ENCODE peak calls at places on chromosomes 12 and 14, in nine cellular contexts. I, K, D, W, S, O, G, E and A are unnamed samples.

GRCh38 chr12:112005419-112006395 is 7.3 kb downstream of the TMEM116 start:
- DNase-seq in G (peak; percentile 58), K (no peak), O (peak; percentile 31), I (no peak), D (peak; percentile 46), E (no peak), W (no peak), S (no peak), A (no peak)

GRCh38 chr14:91985008-91985407 is 37.5 kb upstream of the FBLN5 start:
- DNase-seq in D (peak; percentile 80), E (no peak), W (no peak), K (no peak), O (no peak), I (no peak), G (no peak), S (no peak), A (no peak)

GRCh38 chr14:95935228-95935822 is 58.7 kb downstream of the TUNAR start:
- DNase-seq in I (no peak), D (peak; percentile 41), O (no peak), W (no peak), E (no peak), K (no peak), S (peak; percentile 44), G (no peak), A (no peak)

GRCh38 chr12:32894566-32894965 is 2.0 kb downstream of the PKP2 start:
- DNase-seq in I (no peak), S (no peak), D (no peak), W (no peak), E (no peak), G (no peak), O (no peak), K (no peak), A (no peak)

GRCh38 chr14:63535918-63536317 is 7.3 kb downstream of the PPP2R5E start:
- DNase-seq in D (peak; percentile 55), K (no peak), S (no peak), G (no peak), O (no peak), W (no peak), E (no peak), I (no peak), A (no peak)

GRCh38 chr12:106090586-106091411 is 48.0 kb downstream of the NUAK1 start:
- DNase-seq in O (no peak), G (no peak), S (no peak), E (no peak), D (peak; percentile 86), W (no peak), I (no peak), K (peak; percentile 36), A (peak; percentile 22)

GRCh38 chr14:101719708-101720107 is 41.8 kb upstream of the PPP2R5C start:
- DNase-seq in I (no peak), G (no peak), O (no peak), W (no peak), D (no peak), S (no peak), K (no peak), E (peak; percentile 15), A (no peak)

GRCh38 chr12:94460594-94460959 is 910 bp upstream of the CEP83 start:
- DNase-seq in K (no peak), W (no peak), D (no peak), E (no peak), G (no peak), S (no peak), O (no peak), I (no peak), A (no peak)

GRCh38 chr12:45731376-45731775 is 1.9 kb downstream of the ARID2 start:
- DNase-seq in K (no peak), D (no peak), S (no peak), E (no peak), W (no peak), G (no peak), O (no peak), I (no peak), A (no peak)

DNA sequence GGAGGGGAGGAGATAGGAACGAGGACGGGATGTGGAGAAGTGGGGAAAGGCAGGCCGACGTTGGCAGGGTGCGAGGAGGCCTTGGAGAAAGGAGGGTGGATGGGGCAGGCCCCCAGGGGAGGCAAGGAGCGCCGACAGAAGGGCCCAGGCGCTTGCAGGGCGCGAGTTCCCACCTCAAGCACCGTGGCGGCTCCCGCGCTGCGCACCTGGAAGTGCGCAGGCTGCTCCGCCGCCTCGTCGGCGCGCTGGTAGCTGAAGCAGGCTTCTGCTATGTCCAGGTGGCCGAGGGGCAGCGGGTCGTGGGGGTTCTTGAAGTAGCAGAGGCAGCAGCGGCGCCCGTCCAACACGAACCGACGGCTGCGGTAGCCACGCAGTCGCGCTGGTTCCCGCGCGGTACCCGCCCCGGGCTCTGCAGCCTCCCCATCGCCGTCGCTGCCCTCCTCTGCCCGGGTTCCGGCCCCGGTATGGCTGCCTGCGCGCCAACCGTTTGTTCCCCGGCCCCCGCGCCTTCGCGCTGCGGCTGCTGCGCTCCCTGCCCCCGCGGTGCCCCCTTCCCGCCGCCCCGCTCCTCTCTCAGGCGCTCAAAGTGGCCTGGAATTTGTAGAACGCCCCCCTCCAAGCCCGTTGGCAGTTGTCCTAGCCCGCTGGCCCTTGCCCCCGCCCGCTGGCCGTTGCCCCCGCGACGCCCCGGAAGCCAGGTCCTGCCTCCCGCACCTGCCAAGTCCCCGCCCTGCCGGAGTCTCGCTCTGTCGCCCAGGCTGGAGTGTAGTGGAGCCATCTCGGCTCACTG is 1.1 kb upstream of the ACTR6 start:
- DNase-seq in E (peak; percentile 84), G (peak; percentile 80), S (peak; percentile 82), O (peak; percentile 81), I (peak; percentile 67), K (peak; percentile 60), D (no peak), W (peak; percentile 94), A (peak; percentile 79)
- TF ChIP-seq POLR2A in E (peak; percentile 20), G (no peak), S (no peak), O (peak; percentile 18), I (no peak), K (no peak), D (no peak), W (no peak), A (no peak)

DNA sequence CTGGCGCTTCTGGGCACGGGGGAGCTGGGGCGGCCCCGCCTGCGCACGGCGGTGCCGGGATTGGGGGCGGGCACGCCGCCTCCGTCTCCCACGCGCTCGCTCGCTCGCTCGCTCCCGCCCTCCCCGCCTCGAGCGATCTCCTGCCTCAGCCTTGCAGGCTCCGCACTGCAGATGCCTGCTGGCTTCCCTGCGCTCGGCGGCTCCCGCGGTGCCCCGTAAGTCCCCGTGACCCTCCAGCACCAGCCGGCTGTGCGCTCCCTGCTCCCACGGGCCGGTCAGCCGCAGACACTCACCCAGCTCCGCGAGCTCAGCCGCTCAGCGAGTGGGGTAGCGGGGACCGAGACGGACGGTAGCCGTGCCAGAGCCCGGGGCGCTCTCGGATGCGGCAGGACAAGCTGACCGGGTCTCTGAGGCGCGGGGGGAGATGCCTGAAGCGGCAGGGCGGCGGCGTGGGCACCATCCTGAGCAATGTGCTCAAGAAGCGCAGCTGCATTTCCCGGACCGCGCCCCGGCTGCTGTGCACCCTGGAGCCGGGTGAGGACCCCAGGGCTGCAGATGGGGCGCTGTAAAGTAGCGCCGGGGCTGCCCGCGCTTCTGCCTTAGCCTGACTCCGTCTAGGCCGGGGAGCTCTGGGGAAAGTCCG is at the start of gene TBC1D30:
- DNase-seq in E (no peak), W (no peak), G (no peak), S (peak; percentile 60), I (peak; percentile 41), D (peak; percentile 2), K (peak; percentile 10), O (peak; percentile 17), A (no peak)
- TF ChIP-seq POLR2A in E (no peak), W (no peak), G (no peak), S (no peak), I (no peak), D (no peak), K (no peak), O (no peak), A (no peak)

GRCh38 chr12:124605150-124605549 is 37.7 kb upstream of the NCOR2 start:
- DNase-seq in S (no peak), O (no peak), I (no peak), G (no peak), D (no peak), E (no peak), W (peak; percentile 31), K (no peak), A (no peak)
- TF ChIP-seq POLR2A in S (no peak), O (no peak), I (no peak), G (no peak), D (no peak), E (no peak), W (no peak), K (no peak), A (no peak)

DNA sequence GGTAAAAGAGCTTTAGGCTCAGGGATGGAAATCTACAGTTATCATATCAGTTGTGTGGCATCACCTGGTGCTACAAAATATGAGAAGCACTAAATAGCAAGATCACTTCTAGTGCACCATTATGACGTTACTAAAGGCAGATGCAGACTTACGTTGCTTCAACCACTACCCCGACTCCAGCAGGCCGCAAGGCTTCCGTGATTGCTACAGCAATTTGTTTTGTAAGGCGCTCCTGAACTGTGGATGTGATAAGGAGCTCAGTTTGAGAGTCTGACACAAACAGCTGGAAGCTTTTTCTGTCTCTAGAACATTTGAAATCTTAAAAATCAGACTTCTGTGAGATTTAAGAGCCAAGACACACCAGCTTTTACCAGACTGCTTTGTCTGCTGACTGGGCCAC is 57.0 kb downstream of the GCH1 start:
- DNase-seq in K (no peak), O (no peak), I (no peak), D (no peak), S (no peak), E (no peak), W (no peak), G (no peak), A (no peak)
- TF ChIP-seq POLR2A in K (no peak), O (no peak), I (no peak), D (no peak), S (no peak), E (no peak), W (no peak), G (no peak), A (no peak)

DNA sequence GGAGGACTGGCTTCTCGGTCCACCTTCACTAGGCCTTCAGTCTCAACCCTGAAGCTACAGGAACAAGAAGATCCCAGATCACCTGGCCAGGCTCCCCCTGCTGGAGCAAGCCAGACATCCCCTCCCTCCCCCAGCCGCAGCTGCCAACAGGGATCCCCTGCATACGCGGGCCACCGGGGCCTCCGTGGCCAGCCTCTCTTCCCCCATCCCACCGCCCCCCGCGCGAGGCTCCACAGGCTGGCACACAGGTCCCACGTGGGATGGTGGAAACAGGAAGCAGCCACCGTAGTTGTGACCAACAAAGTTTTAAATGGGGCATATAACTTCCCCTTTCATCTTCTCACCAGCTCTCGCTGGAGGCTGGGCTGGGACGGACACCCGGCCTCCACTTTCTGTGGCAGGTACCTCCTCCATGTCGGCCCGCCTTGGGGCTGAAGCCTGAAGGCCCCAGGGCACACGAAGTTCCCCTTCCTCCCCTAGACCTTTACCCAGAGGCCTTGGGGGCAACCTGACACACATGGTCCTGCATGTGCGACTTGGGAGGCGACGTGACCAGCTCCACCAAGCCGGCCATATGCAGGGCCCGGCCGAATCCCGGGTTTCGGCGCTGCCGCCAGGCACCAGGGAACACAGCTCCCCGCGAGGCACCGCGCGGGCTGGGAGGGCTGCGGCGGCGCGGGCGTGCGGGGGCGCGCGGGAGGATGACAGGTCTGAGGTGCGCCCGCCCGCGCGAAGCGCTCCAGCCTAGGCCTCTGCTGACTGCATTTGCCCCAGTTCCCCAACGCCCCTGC is 44.4 kb upstream of the PNMA1 start:
- DNase-seq in D (peak; percentile 65), E (peak; percentile 89), O (peak; percentile 86), I (peak; percentile 49), G (no peak), K (peak; percentile 72), W (peak; percentile 84), S (peak; percentile 75), A (no peak)
- TF ChIP-seq POLR2A in D (no peak), E (peak; percentile 6), O (peak; percentile 57), I (peak; percentile 40), G (no peak), K (no peak), W (peak; percentile 11), S (no peak), A (no peak)

GRCh38 chr14:102907980-102908730 is 14.3 kb upstream of the AMN start:
- DNase-seq in D (no peak), K (no peak), S (no peak), W (no peak), O (no peak), I (peak; percentile 22), G (no peak), E (no peak), A (no peak)
- TF ChIP-seq POLR2A in D (no peak), K (no peak), S (no peak), W (no peak), O (no peak), I (no peak), G (no peak), E (no peak), A (no peak)